ENCODE peak calls at places on chromosomes 11 and 22, in five cellular contexts. One of them, this sample, is unnamed.

GRCh38 chr22:19869497-19870152 is 15.0 kb upstream of the GNB1L start:
- DNase-seq in WERI-Rb-1: peak; percentile 8
- DNase-seq in retinal pigment epithelial cell: no peak
- DNase-seq in HCT116: no peak
- DNase-seq in D341Med: peak; percentile 14
- DNase-seq in this sample: no peak

GRCh38 chr11:64891215-64891848 is 12.9 kb upstream of the EHD1 start:
- DNase-seq in WERI-Rb-1: no peak
- DNase-seq in retinal pigment epithelial cell: no peak
- DNase-seq in HCT116: no peak
- DNase-seq in D341Med: no peak
- DNase-seq in this sample: no peak

GRCh38 chr11:108733479-108734116 is 68.7 kb downstream of the DDX10 start:
- DNase-seq in WERI-Rb-1: no peak
- DNase-seq in retinal pigment epithelial cell: peak; percentile 20
- DNase-seq in HCT116: no peak
- DNase-seq in D341Med: no peak
- DNase-seq in this sample: no peak

GRCh38 chr11:34968862-34969261 is 52.4 kb downstream of the PDHX start:
- DNase-seq in WERI-Rb-1: no peak
- DNase-seq in retinal pigment epithelial cell: no peak
- DNase-seq in HCT116: no peak
- DNase-seq in D341Med: no peak
- DNase-seq in this sample: no peak

GRCh38 chr11:106625566-106625965 is 392.7 kb downstream of the GUCY1A2 start:
- DNase-seq in WERI-Rb-1: no peak
- DNase-seq in retinal pigment epithelial cell: peak; percentile 32
- DNase-seq in HCT116: no peak
- DNase-seq in D341Med: no peak
- DNase-seq in this sample: no peak

GRCh38 chr11:12800032-12800671 is 125.9 kb downstream of the TEAD1 start:
- DNase-seq in WERI-Rb-1: peak; percentile 82
- DNase-seq in retinal pigment epithelial cell: peak; percentile 84
- DNase-seq in HCT116: peak; percentile 74
- DNase-seq in D341Med: peak; percentile 36
- DNase-seq in this sample: peak; percentile 63

GRCh38 chr11:67273260-67273990 is 7.2 kb downstream of the GRK2 start:
- DNase-seq in WERI-Rb-1: no peak
- DNase-seq in retinal pigment epithelial cell: no peak
- DNase-seq in HCT116: no peak
- DNase-seq in D341Med: no peak
- DNase-seq in this sample: no peak

GRCh38 chr11:62020661-62021060 is 53.2 kb upstream of the FTH1 start:
- DNase-seq in WERI-Rb-1: no peak
- DNase-seq in retinal pigment epithelial cell: no peak
- DNase-seq in HCT116: no peak
- DNase-seq in D341Med: no peak
- DNase-seq in this sample: no peak

GRCh38 chr11:103923473-103923931 is 112.9 kb upstream of the DDI1 start:
- DNase-seq in WERI-Rb-1: no peak
- DNase-seq in retinal pigment epithelial cell: peak; percentile 34
- DNase-seq in HCT116: peak; percentile 26
- DNase-seq in D341Med: no peak
- DNase-seq in this sample: no peak

GRCh38 chr11:64400096-64400495 is 41.1 kb downstream of the RPS6KA4 start:
- DNase-seq in WERI-Rb-1: no peak
- DNase-seq in retinal pigment epithelial cell: no peak
- DNase-seq in HCT116: no peak
- DNase-seq in D341Med: no peak
- DNase-seq in this sample: no peak

GRCh38 chr11:75202195-75202594 is 38.4 kb upstream of the TPBGL start:
- DNase-seq in WERI-Rb-1: no peak
- DNase-seq in retinal pigment epithelial cell: no peak
- DNase-seq in HCT116: no peak
- DNase-seq in D341Med: no peak
- DNase-seq in this sample: no peak

GRCh38 chr11:22304337-22304961 is 33.7 kb upstream of the SLC17A6 start:
- DNase-seq in WERI-Rb-1: no peak
- DNase-seq in retinal pigment epithelial cell: peak; percentile 9
- DNase-seq in HCT116: peak; percentile 18
- DNase-seq in D341Med: peak; percentile 18
- DNase-seq in this sample: no peak

GRCh38 chr22:33300165-33300564 is 242.0 kb upstream of the SYN3 start:
- DNase-seq in WERI-Rb-1: no peak
- DNase-seq in retinal pigment epithelial cell: no peak
- DNase-seq in HCT116: no peak
- DNase-seq in D341Med: no peak
- DNase-seq in this sample: no peak

GRCh38 chr11:13073119-13073981 is 64.2 kb downstream of the RASSF10 start:
- DNase-seq in WERI-Rb-1: no peak
- DNase-seq in retinal pigment epithelial cell: no peak
- DNase-seq in HCT116: peak; percentile 76
- DNase-seq in D341Med: no peak
- DNase-seq in this sample: no peak

GRCh38 chr22:26756675-26757293 is 99.4 kb downstream of the MIAT start:
- DNase-seq in WERI-Rb-1: peak; percentile 49
- DNase-seq in retinal pigment epithelial cell: no peak
- DNase-seq in HCT116: peak; percentile 8
- DNase-seq in D341Med: peak; percentile 92
- DNase-seq in this sample: no peak

GRCh38 chr22:35838849-35839646 is 121.4 kb downstream of the APOL5 start:
- DNase-seq in WERI-Rb-1: peak; percentile 53
- DNase-seq in retinal pigment epithelial cell: no peak
- DNase-seq in HCT116: peak; percentile 24
- DNase-seq in D341Med: no peak
- DNase-seq in this sample: peak; percentile 30

GRCh38 chr22:36512333-36512732 is 5.5 kb upstream of the FOXRED2 start:
- DNase-seq in WERI-Rb-1: no peak
- DNase-seq in retinal pigment epithelial cell: no peak
- DNase-seq in HCT116: no peak
- DNase-seq in D341Med: no peak
- DNase-seq in this sample: no peak

GRCh38 chr11:116224154-116224888 is 548.5 kb downstream of the BUD13 start:
- DNase-seq in WERI-Rb-1: peak; percentile 69
- DNase-seq in retinal pigment epithelial cell: no peak
- DNase-seq in HCT116: peak; percentile 6
- DNase-seq in D341Med: peak; percentile 65
- DNase-seq in this sample: peak; percentile 45

GRCh38 chr22:26428515-26429457 is at the start of gene ASPHD2:
- DNase-seq in WERI-Rb-1: peak; percentile 65
- DNase-seq in retinal pigment epithelial cell: no peak
- DNase-seq in HCT116: no peak
- DNase-seq in D341Med: peak; percentile 95
- DNase-seq in this sample: peak; percentile 48

GRCh38 chr22:33381531-33382406 is 323.6 kb upstream of the SYN3 start:
- DNase-seq in WERI-Rb-1: no peak
- DNase-seq in retinal pigment epithelial cell: no peak
- DNase-seq in HCT116: no peak
- DNase-seq in D341Med: no peak
- DNase-seq in this sample: no peak

GRCh38 chr22:38203855-38204497 is 2.2 kb downstream of the MAFF start:
- DNase-seq in WERI-Rb-1: no peak
- DNase-seq in retinal pigment epithelial cell: no peak
- DNase-seq in HCT116: no peak
- DNase-seq in D341Med: no peak
- DNase-seq in this sample: no peak

GRCh38 chr11:117933930-117934329 is 4.7 kb upstream of the TMPRSS13 start:
- DNase-seq in WERI-Rb-1: peak; percentile 74
- DNase-seq in retinal pigment epithelial cell: no peak
- DNase-seq in HCT116: no peak
- DNase-seq in D341Med: peak; percentile 14
- DNase-seq in this sample: no peak

GRCh38 chr11:76087749-76088148 is 118.6 kb downstream of the WNT11 start:
- DNase-seq in WERI-Rb-1: no peak
- DNase-seq in retinal pigment epithelial cell: no peak
- DNase-seq in HCT116: no peak
- DNase-seq in D341Med: no peak
- DNase-seq in this sample: no peak

GRCh38 chr22:50074056-50074455 is 11.2 kb downstream of the MLC1 start:
- DNase-seq in WERI-Rb-1: no peak
- DNase-seq in retinal pigment epithelial cell: no peak
- DNase-seq in HCT116: no peak
- DNase-seq in D341Med: peak; percentile 28
- DNase-seq in this sample: no peak

GRCh38 chr11:126219547-126219946 is 8.0 kb downstream of the FAM118B start:
- DNase-seq in WERI-Rb-1: no peak
- DNase-seq in retinal pigment epithelial cell: no peak
- DNase-seq in HCT116: no peak
- DNase-seq in D341Med: no peak
- DNase-seq in this sample: no peak

GRCh38 chr11:30107899-30108298 is 91.1 kb upstream of the KCNA4 start:
- DNase-seq in WERI-Rb-1: no peak
- DNase-seq in retinal pigment epithelial cell: peak; percentile 17
- DNase-seq in HCT116: no peak
- DNase-seq in D341Med: no peak
- DNase-seq in this sample: no peak

GRCh38 chr11:13687271-13687670 is 18.8 kb downstream of the FAR1 start:
- DNase-seq in WERI-Rb-1: no peak
- DNase-seq in retinal pigment epithelial cell: no peak
- DNase-seq in HCT116: no peak
- DNase-seq in D341Med: no peak
- DNase-seq in this sample: no peak

GRCh38 chr11:16986434-16987204 is 27.6 kb downstream of the PLEKHA7 start:
- DNase-seq in WERI-Rb-1: peak; percentile 81
- DNase-seq in retinal pigment epithelial cell: peak; percentile 87
- DNase-seq in HCT116: no peak
- DNase-seq in D341Med: no peak
- DNase-seq in this sample: peak; percentile 78

GRCh38 chr11:45400594-45400993 is 114.5 kb upstream of the SYT13 start:
- DNase-seq in WERI-Rb-1: no peak
- DNase-seq in retinal pigment epithelial cell: no peak
- DNase-seq in HCT116: no peak
- DNase-seq in D341Med: no peak
- DNase-seq in this sample: no peak

GRCh38 chr11:120336641-120337132 is 474 bp downstream of the ARHGEF12 start:
- DNase-seq in WERI-Rb-1: peak; percentile 67
- DNase-seq in retinal pigment epithelial cell: no peak
- DNase-seq in HCT116: no peak
- DNase-seq in D341Med: peak; percentile 73
- DNase-seq in this sample: peak; percentile 41

GRCh38 chr11:831132-831864 is 1.5 kb upstream of the CD151 start:
- DNase-seq in WERI-Rb-1: no peak
- DNase-seq in retinal pigment epithelial cell: peak; percentile 43
- DNase-seq in HCT116: no peak
- DNase-seq in D341Med: no peak
- DNase-seq in this sample: no peak